ENCODE peak calls at places on chromosome 12, in four cellular contexts. L, Y, M and E are unnamed samples.

GRCh38 chr12:87967871-87968270 is 61.3 kb downstream of the C12orf50 start:
- DNase-seq in L (no peak), Y (no peak), M (peak), E (no peak)

GRCh38 chr12:45039757-45040156 is 11.1 kb downstream of the DBX2 start:
- DNase-seq in L (no peak), Y (no peak), M (no peak), E (no peak)

GRCh38 chr12:113214938-113215400 is 6.3 kb upstream of the TPCN1 start:
- DNase-seq in L (no peak), Y (no peak), M (peak), E (peak)

GRCh38 chr12:90575995-90576394 is 379.0 kb downstream of the CCER1 start:
- DNase-seq in L (no peak), Y (no peak), M (no peak), E (no peak)

GRCh38 chr12:8032242-8033152 is at the start of gene FOXJ2:
- DNase-seq in L (peak), Y (peak), M (peak), E (peak)

GRCh38 chr12:95700316-95700785 is 90.2 kb downstream of the NTN4 start:
- DNase-seq in L (no peak), Y (no peak), M (no peak), E (no peak)

GRCh38 chr12:132279930-132280329 is 49.5 kb downstream of the GALNT9 start:
- DNase-seq in L (no peak), Y (no peak), M (no peak), E (no peak)

GRCh38 chr12:27822076-27822712 is 42.2 kb upstream of the MANSC4 start:
- DNase-seq in L (no peak), Y (no peak), M (peak), E (no peak)

GRCh38 chr12:104514127-104514810 is 57.5 kb downstream of the CHST11 start:
- DNase-seq in L (no peak), Y (no peak), M (no peak), E (no peak)

GRCh38 chr12:55847033-55847432 is 4.3 kb upstream of the MMP19 start:
- DNase-seq in L (no peak), Y (no peak), M (peak), E (no peak)

GRCh38 chr12:81758421-81759214 is 532 bp downstream of the PPFIA2 start:
- DNase-seq in L (peak), Y (peak), M (no peak), E (no peak)

GRCh38 chr12:116157845-116158267 is 119.6 kb downstream of the MED13L start:
- DNase-seq in L (no peak), Y (no peak), M (no peak), E (no peak)

GRCh38 chr12:64147011-64147671 is 75.0 kb downstream of the KICS2 start:
- DNase-seq in L (no peak), Y (no peak), M (no peak), E (no peak)

GRCh38 chr12:30969606-30970395 is 43.3 kb downstream of the TSPAN11 start:
- DNase-seq in L (no peak), Y (no peak), M (no peak), E (no peak)

GRCh38 chr12:107207931-107208515 is 114.7 kb upstream of the CRY1 start:
- DNase-seq in L (no peak), Y (no peak), M (no peak), E (no peak)

GRCh38 chr12:97960741-97961608 is 498.4 kb downstream of the RMST start:
- DNase-seq in L (peak), Y (no peak), M (peak), E (peak)

GRCh38 chr12:70267550-70267949 is 24.3 kb downstream of the CNOT2 start:
- DNase-seq in L (no peak), Y (no peak), M (peak), E (no peak)

GRCh38 chr12:71795901-71796300 is 41.2 kb downstream of the RAB21 start:
- DNase-seq in L (no peak), Y (no peak), M (no peak), E (no peak)

GRCh38 chr12:130337476-130338303 is at the start of gene PIWIL1:
- DNase-seq in L (no peak), Y (no peak), M (no peak), E (no peak)

GRCh38 chr12:119665164-119665929 is 2.6 kb upstream of the PRKAB1 start:
- DNase-seq in L (no peak), Y (no peak), M (no peak), E (no peak)

GRCh38 chr12:29314421-29314820 is 66.6 kb downstream of the ERGIC2 start:
- DNase-seq in L (no peak), Y (no peak), M (no peak), E (no peak)

GRCh38 chr12:4483885-4484823 is 38.5 kb upstream of the FGF6 start:
- DNase-seq in L (no peak), Y (no peak), M (no peak), E (no peak)

GRCh38 chr12:111451649-111452129 is 46.0 kb downstream of the SH2B3 start:
- DNase-seq in L (no peak), Y (no peak), M (peak), E (peak)

GRCh38 chr12:54134850-54135249 is 53.9 kb downstream of the SMUG1 start:
- DNase-seq in L (no peak), Y (no peak), M (no peak), E (peak)

GRCh38 chr12:32261638-32262037 is 137.7 kb upstream of the FGD4 start:
- DNase-seq in L (no peak), Y (no peak), M (no peak), E (no peak)

GRCh38 chr12:9897524-9897923 is 16.2 kb downstream of the KLRF2 start:
- DNase-seq in L (no peak), Y (no peak), M (no peak), E (no peak)

GRCh38 chr12:93186131-93186530 is 191.6 kb upstream of the NUDT4 start:
- DNase-seq in L (no peak), Y (no peak), M (no peak), E (no peak)

GRCh38 chr12:2856901-2857495 is at the start of gene TEX52:
- DNase-seq in L (no peak), Y (no peak), M (no peak), E (no peak)

GRCh38 chr12:109291531-109292341 is 17.3 kb downstream of the FOXN4 start:
- DNase-seq in L (peak), Y (no peak), M (no peak), E (peak)

GRCh38 chr12:95004610-95005009 is 1.1 kb upstream of the NDUFA12 start:
- DNase-seq in L (no peak), Y (no peak), M (no peak), E (no peak)